ENCODE peak calls at places on chromosomes 5 and 9, in eight cellular contexts. F, Z, N, P, J, E, M and U are unnamed samples.

GRCh38 chr9:127540664-127541041 is 71.4 kb upstream of the STXBP1 start:
- DNase-seq in F (no peak), Z (no peak), N (no peak), P (peak; percentile 46), J (no peak), E (no peak), M (no peak), U (no peak)

GRCh38 chr5:168765220-168766037 is 186.3 kb upstream of the PANK3 start:
- DNase-seq in F (peak; percentile 85), Z (no peak), N (no peak), P (peak; percentile 56), J (peak; percentile 24), E (no peak), M (no peak), U (no peak)

GRCh38 chr9:113622600-113623400 is 159.3 kb downstream of the RGS3 start:
- DNase-seq in F (peak; percentile 84), Z (no peak), N (no peak), P (peak; percentile 89), J (no peak), E (peak; percentile 68), M (peak; percentile 65), U (peak; percentile 57)

GRCh38 chr5:172115541-172115982 is 72.5 kb downstream of the STK10 start:
- DNase-seq in F (no peak), Z (peak; percentile 27), N (no peak), P (no peak), J (no peak), E (no peak), M (no peak), U (no peak)

GRCh38 chr5:159682623-159683022 is 233.7 kb upstream of the ADRA1B start:
- DNase-seq in F (no peak), Z (no peak), N (no peak), P (no peak), J (no peak), E (no peak), M (no peak), U (no peak)

GRCh38 chr5:130321931-130322330 is 417.7 kb downstream of the CHSY3 start:
- DNase-seq in F (no peak), Z (no peak), N (no peak), P (no peak), J (no peak), E (no peak), M (no peak), U (no peak)

GRCh38 chr9:34653610-34654072 is 1.7 kb downstream of the IL11RA start:
- DNase-seq in F (peak; percentile 70), Z (no peak), N (no peak), P (no peak), J (peak; percentile 58), E (no peak), M (no peak), U (peak; percentile 55)

GRCh38 chr5:150789943-150790611 is 11.5 kb downstream of the SMIM3 start:
- DNase-seq in F (peak; percentile 69), Z (peak; percentile 52), N (no peak), P (peak; percentile 100), J (no peak), E (no peak), M (peak; percentile 76), U (no peak)

GRCh38 chr5:16057277-16057676 is 122.3 kb downstream of the MARCHF11 start:
- DNase-seq in F (no peak), Z (no peak), N (no peak), P (no peak), J (no peak), E (no peak), M (no peak), U (no peak)

GRCh38 chr5:1668141-1668721 is 131.4 kb downstream of the MRPL36 start:
- DNase-seq in F (no peak), Z (no peak), N (no peak), P (no peak), J (no peak), E (peak; percentile 37), M (peak; percentile 51), U (no peak)

GRCh38 chr9:137195525-137196220 is 4.9 kb downstream of the TPRN start:
- DNase-seq in F (no peak), Z (no peak), N (no peak), P (no peak), J (no peak), E (no peak), M (no peak), U (no peak)

GRCh38 chr9:101711330-101711941 is 27.0 kb downstream of the GRIN3A start:
- DNase-seq in F (no peak), Z (peak; percentile 6), N (no peak), P (peak; percentile 8), J (peak; percentile 30), E (peak; percentile 50), M (no peak), U (peak; percentile 51)